ENCODE peak calls at places on chromosomes 12 and 14, in seven cellular contexts. Z is heart left ventricle; O is stimulated activated naive CD8-positive, alpha-beta T cell treated with anti-CD3 and anti-CD28 coated beads, Interleukin-15, amount 100 ng/mL, for 72 hours; P is central memory CD4-positive, alpha-beta T cell; R is hypothalamus; X is left ventricle myocardium inferior; D is A172. U is an unnamed sample.
A peak's percentile ranks its signal among the peaks of the same experiment; 100 is the strongest.

GRCh38 chr14:26841361-26841760 is 243.5 kb upstream of the NOVA1 start:
- DNase-seq in Z (no peak), O (no peak), P (no peak), R (no peak), X (no peak), D (no peak), U (no peak)

GRCh38 chr12:22172501-22172900 is 126.5 kb downstream of the CMAS start:
- DNase-seq in Z (no peak), O (no peak), P (no peak), R (no peak), X (no peak), D (no peak), U (no peak)

GRCh38 chr14:104390221-104390931 is 189.2 kb upstream of the C14orf180 start:
- DNase-seq in Z (peak; percentile 12), O (no peak), P (no peak), R (no peak), X (no peak), D (no peak), U (no peak)

GRCh38 chr14:94681300-94682060 is 69.3 kb downstream of the SERPINA3 start:
- DNase-seq in Z (no peak), O (no peak), P (no peak), R (no peak), X (no peak), D (peak; percentile 47), U (no peak)

GRCh38 chr12:110100315-110100970 is 23.7 kb upstream of the IFT81 start:
- DNase-seq in Z (peak; percentile 64), O (peak; percentile 55), P (peak; percentile 51), R (peak; percentile 45), X (peak; percentile 45), D (peak; percentile 46), U (peak; percentile 61)

GRCh38 chr14:72714094-72714493 is 179.8 kb downstream of the DPF3 start:
- DNase-seq in Z (no peak), O (peak; percentile 80), P (peak; percentile 4), R (no peak), X (no peak), D (no peak), U (no peak)

GRCh38 chr14:70357557-70357956 is 1.9 kb downstream of the COX16 start:
- DNase-seq in Z (no peak), O (no peak), P (no peak), R (no peak), X (no peak), D (no peak), U (no peak)

GRCh38 chr12:100337727-100338126 is 19.1 kb upstream of the SLC17A8 start:
- DNase-seq in Z (no peak), O (no peak), P (no peak), R (no peak), X (no peak), D (no peak), U (no peak)

GRCh38 chr12:50580436-50580835 is 75.7 kb downstream of the DIP2B start:
- DNase-seq in Z (no peak), O (no peak), P (no peak), R (no peak), X (no peak), D (no peak), U (no peak)

GRCh38 chr14:38342803-38343202 is 86.9 kb upstream of the CLEC14A start:
- DNase-seq in Z (no peak), O (no peak), P (no peak), R (no peak), X (no peak), D (peak; percentile 59), U (no peak)

GRCh38 chr12:118498171-118498570 is 121.8 kb downstream of the SUDS3 start:
- DNase-seq in Z (peak; percentile 18), O (no peak), P (no peak), R (no peak), X (no peak), D (no peak), U (no peak)

GRCh38 chr14:20343855-20344205 is 395 bp downstream of the PARP2 start:
- DNase-seq in Z (no peak), O (no peak), P (no peak), R (no peak), X (no peak), D (no peak), U (no peak)

GRCh38 chr12:19826988-19827550 is 387.8 kb downstream of the AEBP2 start:
- DNase-seq in Z (no peak), O (no peak), P (no peak), R (no peak), X (no peak), D (no peak), U (no peak)

GRCh38 chr14:74941676-74942097 is 13.7 kb downstream of the PGF start:
- DNase-seq in Z (peak; percentile 63), O (peak; percentile 67), P (peak; percentile 45), R (peak; percentile 31), X (peak; percentile 58), D (no peak), U (peak; percentile 81)

GRCh38 chr12:9756756-9757155 is 3.9 kb downstream of the CD69 start:
- DNase-seq in Z (no peak), O (no peak), P (no peak), R (no peak), X (no peak), D (no peak), U (no peak)

GRCh38 chr14:54696998-54697397 is 130.1 kb downstream of the SAMD4A start:
- DNase-seq in Z (no peak), O (no peak), P (no peak), R (no peak), X (no peak), D (no peak), U (no peak)

GRCh38 chr12:69431604-69432222 is 38.5 kb upstream of the FRS2 start:
- DNase-seq in Z (no peak), O (no peak), P (no peak), R (no peak), X (no peak), D (no peak), U (no peak)

GRCh38 chr12:113092478-113093408 is 36.2 kb downstream of the DTX1 start:
- DNase-seq in Z (no peak), O (no peak), P (no peak), R (no peak), X (peak; percentile 30), D (no peak), U (no peak)

GRCh38 chr12:48197549-48197966 is 5.5 kb downstream of the OR10AD1 start:
- DNase-seq in Z (no peak), O (peak; percentile 20), P (peak; percentile 58), R (no peak), X (no peak), D (no peak), U (no peak)

GRCh38 chr14:38554046-38554445 is 298.2 kb upstream of the CLEC14A start:
- DNase-seq in Z (no peak), O (no peak), P (no peak), R (no peak), X (no peak), D (peak; percentile 17), U (no peak)

GRCh38 chr12:123813349-123813748 is 51.2 kb downstream of the DNAH10 start:
- DNase-seq in Z (no peak), O (no peak), P (no peak), R (no peak), X (no peak), D (peak; percentile 45), U (no peak)

GRCh38 chr14:51004801-51005526 is 60.7 kb upstream of the PYGL start:
- DNase-seq in Z (no peak), O (no peak), P (no peak), R (no peak), X (no peak), D (peak; percentile 54), U (no peak)

GRCh38 chr12:88893801-88894200 is 313.5 kb upstream of the KITLG start:
- DNase-seq in Z (no peak), O (no peak), P (no peak), R (no peak), X (no peak), D (no peak), U (no peak)

GRCh38 chr12:105659355-105660075 is 329.0 kb downstream of the C12orf75 start:
- DNase-seq in Z (peak; percentile 31), O (no peak), P (no peak), R (no peak), X (peak; percentile 35), D (peak; percentile 32), U (no peak)

GRCh38 chr12:111597731-111598636 is 1.1 kb downstream of the ATXN2 start:
- DNase-seq in Z (peak; percentile 63), O (peak; percentile 33), P (peak; percentile 15), R (peak; percentile 28), X (peak; percentile 53), D (no peak), U (peak; percentile 54)

GRCh38 chr14:89405712-89406111 is 11.3 kb downstream of the FOXN3 start:
- DNase-seq in Z (no peak), O (no peak), P (no peak), R (no peak), X (no peak), D (no peak), U (no peak)

GRCh38 chr12:79959484-79959883 is 24.6 kb upstream of the PPP1R12A start:
- DNase-seq in Z (no peak), O (no peak), P (no peak), R (no peak), X (no peak), D (no peak), U (no peak)

GRCh38 chr12:47808574-47809380 is 10.9 kb downstream of the HDAC7 start:
- DNase-seq in Z (no peak), O (peak; percentile 75), P (peak; percentile 39), R (no peak), X (no peak), D (peak; percentile 54), U (peak; percentile 81)

GRCh38 chr14:26596722-26597030 is 1.2 kb downstream of the NOVA1 start:
- DNase-seq in Z (peak; percentile 16), O (no peak), P (no peak), R (peak; percentile 27), X (peak; percentile 13), D (no peak), U (no peak)

GRCh38 chr12:19972325-19973288 is 395.7 kb upstream of the PDE3A start:
- DNase-seq in Z (no peak), O (peak; percentile 37), P (no peak), R (no peak), X (no peak), D (no peak), U (no peak)

GRCh38 chr12:60834806-60835205 is 1239.0 kb downstream of the SLC16A7 start:
- DNase-seq in Z (no peak), O (no peak), P (no peak), R (no peak), X (no peak), D (no peak), U (no peak)

GRCh38 chr12:111687255-111687654 is 1.4 kb downstream of the ACAD10 start:
- DNase-seq in Z (no peak), O (no peak), P (no peak), R (no peak), X (no peak), D (no peak), U (no peak)

GRCh38 chr14:102629011-102629444 is 36.6 kb downstream of the RCOR1 start:
- DNase-seq in Z (no peak), O (no peak), P (no peak), R (no peak), X (no peak), D (no peak), U (no peak)

GRCh38 chr14:81132492-81132891 is 88.3 kb downstream of the GTF2A1 start:
- DNase-seq in Z (no peak), O (no peak), P (no peak), R (no peak), X (no peak), D (no peak), U (no peak)

GRCh38 chr12:56941299-56942017 is 7.2 kb upstream of the SDR9C7 start:
- DNase-seq in Z (no peak), O (no peak), P (no peak), R (no peak), X (no peak), D (peak; percentile 70), U (no peak)

GRCh38 chr14:76456891-76457586 is 81.1 kb downstream of the ESRRB start:
- DNase-seq in Z (no peak), O (no peak), P (no peak), R (no peak), X (no peak), D (no peak), U (no peak)

GRCh38 chr12:57844725-57845477 is 1.6 kb downstream of the CTDSP2 start:
- DNase-seq in Z (peak; percentile 76), O (peak; percentile 52), P (no peak), R (peak; percentile 13), X (peak; percentile 70), D (peak; percentile 37), U (no peak)

GRCh38 chr12:76346798-76347420 is 1.3 kb downstream of the BBS10 start:
- DNase-seq in Z (peak; percentile 25), O (no peak), P (no peak), R (no peak), X (no peak), D (peak; percentile 69), U (no peak)

U was measured in CD14-positive monocyte.